ENCODE peak calls at places on chromosomes 11 and 22, in four cellular contexts. J is HepG2, W is K562, D is GM12878. E is an unnamed sample.

GRCh38 chr11:490930-491260 is 16.1 kb downstream of the RNH1 start:
- DNase-seq in D (no peak), W (no peak), J (no peak), E (no peak)

GRCh38 chr11:129214710-129215295 is 22.7 kb upstream of the ARHGAP32 start:
- DNase-seq in W (no peak), J (no peak), D (no peak), E (no peak)

GRCh38 chr11:73510877-73511276 is 87.0 kb downstream of the FAM168A start:
- DNase-seq in W (no peak), D (no peak), J (no peak), E (no peak)

GRCh38 chr11:121329786-121330395 is 37.3 kb downstream of the SC5D start:
- DNase-seq in J (peak; percentile 30), D (no peak), W (no peak), E (no peak)

GRCh38 chr11:2779981-2780849 is 80.4 kb upstream of the KCNQ1OT1 start:
- DNase-seq in D (no peak), W (peak; percentile 46), J (peak; percentile 23), E (no peak)

GRCh38 chr11:130427581-130428211 is 713 bp downstream of the ADAMTS8 start:
- DNase-seq in W (no peak), D (no peak), J (no peak), E (peak; percentile 39)

GRCh38 chr11:69086152-69086551 is 37.4 kb downstream of the TPCN2 start:
- DNase-seq in J (no peak), W (peak; percentile 33), D (no peak), E (no peak)

GRCh38 chr11:15584158-15584557 is 469.4 kb downstream of the INSC start:
- DNase-seq in D (no peak), J (no peak), W (no peak), E (no peak)

GRCh38 chr22:37533995-37534394 is 14.8 kb upstream of the CARD10 start:
- DNase-seq in D (peak; percentile 28), W (peak; percentile 24), J (no peak), E (no peak)

GRCh38 chr11:63888170-63889086 is 28.5 kb downstream of the RCOR2 start:
- DNase-seq in J (peak; percentile 81), W (peak; percentile 89), D (no peak), E (no peak)

GRCh38 chr22:39714321-39714720 is 143.8 kb downstream of the CACNA1I start:
- DNase-seq in D (no peak), J (no peak), W (no peak), E (no peak)

GRCh38 chr11:33063326-33063775 is 24.0 kb downstream of the TCP11L1 start:
- DNase-seq in D (peak; percentile 76), W (no peak), J (no peak), E (no peak)

GRCh38 chr11:97990162-97990920 is 1030.4 kb upstream of the CNTN5 start:
- DNase-seq in W (no peak), D (no peak), J (no peak), E (no peak)

GRCh38 chr22:40621309-40622151 is 15.0 kb downstream of the MRTFA start:
- DNase-seq in J (peak; percentile 74), D (no peak), W (peak; percentile 45), E (no peak)

GRCh38 chr22:39592104-39593060 is 21.8 kb downstream of the CACNA1I start:
- DNase-seq in W (no peak), J (no peak), D (no peak), E (no peak)

GRCh38 chr11:33248416-33248957 is 8.7 kb upstream of the HIPK3 start:
- DNase-seq in J (peak; percentile 25), W (no peak), D (no peak), E (no peak)

GRCh38 chr22:25085930-25086901 is 113.4 kb upstream of the CRYBB3 start:
- DNase-seq in D (peak; percentile 79), J (peak; percentile 91), W (no peak), E (no peak)

GRCh38 chr11:3043315-3043871 is 13.8 kb downstream of the CARS1 start:
- DNase-seq in J (no peak), W (no peak), D (no peak), E (no peak)

GRCh38 chr22:35892192-35892591 is 136.4 kb downstream of the RBFOX2 start:
- DNase-seq in D (no peak), J (no peak), W (peak; percentile 14), E (no peak)

GRCh38 chr11:110298298-110298765 is 1.9 kb upstream of the RDX start:
- DNase-seq in W (no peak), J (peak; percentile 86), D (no peak), E (no peak)

GRCh38 chr11:68432874-68433273 is 27.7 kb upstream of the PPP6R3 start:
- DNase-seq in J (no peak), W (no peak), D (no peak), E (no peak)

GRCh38 chr11:72719551-72719950 is 32.7 kb downstream of the ARAP1 start:
- DNase-seq in W (no peak), J (no peak), D (no peak), E (no peak)

GRCh38 chr11:96551136-96551535 is 161.3 kb downstream of the JRKL start:
- DNase-seq in W (no peak), J (no peak), D (no peak), E (no peak)

GRCh38 chr11:7204778-7205177 is 46.9 kb upstream of the SYT9 start:
- DNase-seq in J (no peak), W (no peak), D (no peak), E (no peak)

GRCh38 chr11:61955416-61956135 is 5.4 kb downstream of the BEST1 start:
- DNase-seq in D (no peak), W (no peak), J (no peak), E (peak; percentile 3)

GRCh38 chr11:132234878-132235277 is 864.5 kb downstream of the NTM start:
- DNase-seq in W (no peak), J (no peak), D (no peak), E (no peak)

GRCh38 chr11:1882265-1883238 is 9.1 kb downstream of the PRR33 start:
- DNase-seq in J (peak; percentile 49), W (peak; percentile 86), D (no peak), E (peak; percentile 89)

GRCh38 chr11:111635706-111636045 is 33.4 kb downstream of the SIK2 start:
- DNase-seq in J (no peak), D (no peak), W (peak; percentile 36), E (no peak)

GRCh38 chr11:35079581-35079980 is 59.4 kb upstream of the CD44 start:
- DNase-seq in J (no peak), D (no peak), W (no peak), E (no peak)

DNA sequence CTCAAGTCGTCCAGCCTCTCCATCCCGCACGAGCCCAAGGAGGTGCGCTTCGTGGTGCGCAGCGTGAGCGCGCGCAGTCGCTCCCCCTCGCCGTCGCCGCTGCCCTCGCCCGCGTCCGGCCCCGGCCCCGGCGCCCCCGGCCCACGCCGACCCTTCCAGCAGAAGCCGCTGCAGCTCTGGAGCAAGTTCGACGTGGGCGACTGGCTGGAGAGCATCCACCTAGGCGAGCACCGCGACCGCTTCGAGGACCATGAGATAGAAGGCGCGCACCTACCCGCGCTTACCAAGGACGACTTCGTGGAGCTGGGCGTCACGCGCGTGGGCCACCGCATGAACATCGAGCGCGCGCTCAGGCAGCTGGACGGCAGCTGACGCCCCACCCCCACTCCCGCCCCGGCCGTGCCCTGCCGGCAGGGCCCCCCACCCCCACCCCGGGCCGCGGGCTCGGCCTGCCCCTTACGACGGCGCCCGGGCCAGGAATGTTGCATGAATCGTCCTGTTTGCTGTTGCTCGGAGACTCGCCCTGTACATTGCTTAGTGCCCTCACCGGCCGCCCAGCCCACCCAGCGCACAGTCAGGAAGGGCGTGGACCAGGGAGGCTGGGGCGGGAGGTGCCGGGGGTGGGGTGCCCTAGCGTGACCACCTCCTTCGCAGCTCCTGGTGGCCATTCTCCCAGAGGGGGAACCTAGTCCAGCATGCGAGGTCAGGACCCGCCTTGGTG is 6.9 kb upstream of the ACR start:
- DNase-seq in D (no peak), W (no peak), J (no peak), E (no peak)
- TF ChIP-seq FOXM1 in D (no peak), W (no peak), J (no peak), E (no peak)

DNA sequence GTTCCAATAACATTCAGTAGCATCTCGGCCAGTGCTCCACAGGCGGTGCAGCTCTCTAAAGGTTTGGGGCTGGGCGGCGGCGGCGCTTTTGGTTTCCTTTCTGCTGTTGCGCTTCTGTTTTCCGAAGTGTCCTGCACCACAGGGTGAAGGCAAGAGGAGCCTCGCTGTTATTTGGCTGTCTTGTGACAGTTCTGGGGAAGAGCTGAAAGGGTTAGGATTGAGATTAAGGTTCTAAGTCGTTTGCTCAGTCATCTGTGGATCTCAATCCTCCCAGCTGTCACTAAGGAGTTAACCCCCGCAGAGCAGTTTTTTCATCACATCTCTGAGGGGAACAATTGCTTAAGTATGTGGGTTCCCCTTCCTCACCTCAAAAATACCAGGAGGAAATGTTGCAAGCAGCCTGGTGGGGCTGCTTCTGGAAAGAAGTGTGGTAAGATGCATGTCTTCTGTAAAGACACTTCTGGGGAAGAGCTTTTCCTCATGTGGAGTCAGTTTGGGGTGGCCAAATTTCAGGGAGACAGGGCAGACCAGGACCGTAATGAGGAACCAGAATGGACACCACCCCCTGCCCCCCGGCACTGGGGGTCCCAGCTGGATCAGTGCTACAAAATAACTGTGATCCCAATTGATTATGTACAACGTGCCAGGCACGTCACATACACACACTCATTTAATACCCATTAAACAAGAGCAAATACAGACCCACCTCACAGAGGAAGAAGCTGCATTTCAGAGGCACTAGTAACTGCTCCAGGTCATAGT is 14.2 kb downstream of the TMEM121B start:
- DNase-seq in D (no peak), W (no peak), J (no peak), E (no peak)
- TF ChIP-seq SP1 in D (no peak), W (no peak), J (no peak), E (no peak)

GRCh38 chr11:41245184-41245583 is 214.3 kb downstream of the LRRC4C start:
- DNase-seq in J (no peak), W (no peak), D (no peak), E (no peak)
- TF ChIP-seq FOXM1 in J (no peak), W (no peak), D (no peak), E (no peak)

GRCh38 chr11:94678236-94678635 is 89.9 kb upstream of the AMOTL1 start:
- DNase-seq in D (no peak), W (peak; percentile 30), J (no peak), E (no peak)

GRCh38 chr11:94678901-94679300 is 89.3 kb upstream of the AMOTL1 start:
- DNase-seq in W (no peak), D (no peak), J (no peak), E (no peak)

GRCh38 chr11:94675239-94675638 is 92.9 kb upstream of the AMOTL1 start:
- DNase-seq in J (no peak), D (no peak), W (no peak), E (no peak)

GRCh38 chr11:94675788-94676187 is 92.4 kb upstream of the AMOTL1 start:
- DNase-seq in D (no peak), J (no peak), W (no peak), E (no peak)

GRCh38 chr11:94676769-94677168 is 91.4 kb upstream of the AMOTL1 start:
- DNase-seq in W (peak; percentile 70), J (no peak), D (no peak), E (no peak)
- TF ChIP-seq SP1 in W (no peak), J (no peak), D (no peak), E (no peak)

GRCh38 chr11:108486828-108487227 is 11.4 kb downstream of the POGLUT3 start:
- DNase-seq in J (no peak), W (no peak), D (no peak), E (no peak)
- TF ChIP-seq FOXM1 in J (no peak), W (no peak), D (no peak), E (no peak)